ENCODE peak calls at places on chromosomes 6 and 20, in four cellular contexts. H, M, I and F are unnamed samples.
A peak's percentile ranks its signal among the peaks of the same experiment; 100 is the strongest.

GRCh38 chr6:71468841-71469750 is 180.5 kb downstream of the OGFRL1 start:
- DNase-seq in M (no peak), H (peak; percentile 55), I (no peak), F (no peak)

GRCh38 chr6:109892451-109893435 is 85.4 kb upstream of the GPR6 start:
- DNase-seq in M (no peak), I (peak; percentile 49), H (peak; percentile 54), F (no peak)

GRCh38 chr6:169803291-169803811 is 51.9 kb downstream of the ERMARD start:
- DNase-seq in I (peak; percentile 4), M (peak; percentile 37), H (peak; percentile 25), F (no peak)

GRCh38 chr6:89356644-89357043 is 4.1 kb upstream of the UBE2J1 start:
- DNase-seq in I (no peak), M (no peak), H (no peak), F (no peak)

GRCh38 chr20:19498756-19499155 is 259.3 kb upstream of the RIN2 start:
- DNase-seq in M (no peak), H (no peak), I (peak; percentile 38), F (no peak)

GRCh38 chr20:41632896-41633295 is 14.7 kb upstream of the CHD6 start:
- DNase-seq in H (no peak), I (no peak), M (no peak), F (no peak)

GRCh38 chr20:48703107-48703506 is 124.7 kb downstream of the PREX1 start:
- DNase-seq in M (peak; percentile 71), H (no peak), I (peak; percentile 48), F (peak; percentile 86)

GRCh38 chr6:11067348-11067747 is 23.2 kb upstream of the ELOVL2 start:
- DNase-seq in I (peak; percentile 57), M (no peak), H (no peak), F (no peak)

GRCh38 chr6:72418495-72418894 is 203.4 kb upstream of the KCNQ5 start:
- DNase-seq in I (no peak), H (no peak), M (no peak), F (no peak)

GRCh38 chr6:19450651-19451050 is 386.5 kb upstream of the ID4 start:
- DNase-seq in M (no peak), I (no peak), H (no peak), F (no peak)

GRCh38 chr6:166573456-166574216 is 12.8 kb downstream of the RAMACL start:
- DNase-seq in H (no peak), I (no peak), M (no peak), F (no peak)

GRCh38 chr20:1391640-1392442 is 1.0 kb downstream of the FKBP1A start:
- DNase-seq in H (no peak), I (no peak), M (peak; percentile 81), F (no peak)

GRCh38 chr20:19875746-19876145 is 117.7 kb downstream of the RIN2 start:
- DNase-seq in H (no peak), I (no peak), M (no peak), F (no peak)

GRCh38 chr6:71886184-71887005 is at the start of gene RIMS1:
- DNase-seq in I (no peak), M (peak; percentile 63), H (no peak), F (peak; percentile 59)

GRCh38 chr6:105669232-105669631 is 266.4 kb upstream of the PREP start:
- DNase-seq in M (no peak), H (no peak), I (no peak), F (no peak)

GRCh38 chr6:116616757-116617093 is 446 bp downstream of the RSPH4A start:
- DNase-seq in H (no peak), M (peak; percentile 78), I (peak; percentile 25), F (no peak)

GRCh38 chr6:63816979-63817436 is 181.4 kb downstream of the PHF3 start:
- DNase-seq in I (no peak), H (no peak), M (no peak), F (no peak)

GRCh38 chr6:108873251-108873650 is 25.0 kb downstream of the ARMC2 start:
- DNase-seq in H (no peak), M (no peak), I (no peak), F (no peak)

GRCh38 chr6:46246081-46246480 is 75.3 kb upstream of the ENPP5 start:
- DNase-seq in M (no peak), H (no peak), I (no peak), F (no peak)

GRCh38 chr20:46715292-46715756 is 5.9 kb downstream of the SLC2A10 start:
- DNase-seq in M (no peak), I (peak; percentile 24), H (no peak), F (no peak)

GRCh38 chr6:21265264-21266044 is 328.1 kb upstream of the SOX4 start:
- DNase-seq in H (no peak), M (no peak), I (no peak), F (no peak)

GRCh38 chr20:48366230-48366629 is 461.6 kb downstream of the PREX1 start:
- DNase-seq in H (no peak), I (no peak), M (no peak), F (no peak)

GRCh38 chr6:128327890-128328289 is 192.5 kb downstream of the PTPRK start:
- DNase-seq in H (no peak), M (no peak), I (peak; percentile 9), F (no peak)

DNA sequence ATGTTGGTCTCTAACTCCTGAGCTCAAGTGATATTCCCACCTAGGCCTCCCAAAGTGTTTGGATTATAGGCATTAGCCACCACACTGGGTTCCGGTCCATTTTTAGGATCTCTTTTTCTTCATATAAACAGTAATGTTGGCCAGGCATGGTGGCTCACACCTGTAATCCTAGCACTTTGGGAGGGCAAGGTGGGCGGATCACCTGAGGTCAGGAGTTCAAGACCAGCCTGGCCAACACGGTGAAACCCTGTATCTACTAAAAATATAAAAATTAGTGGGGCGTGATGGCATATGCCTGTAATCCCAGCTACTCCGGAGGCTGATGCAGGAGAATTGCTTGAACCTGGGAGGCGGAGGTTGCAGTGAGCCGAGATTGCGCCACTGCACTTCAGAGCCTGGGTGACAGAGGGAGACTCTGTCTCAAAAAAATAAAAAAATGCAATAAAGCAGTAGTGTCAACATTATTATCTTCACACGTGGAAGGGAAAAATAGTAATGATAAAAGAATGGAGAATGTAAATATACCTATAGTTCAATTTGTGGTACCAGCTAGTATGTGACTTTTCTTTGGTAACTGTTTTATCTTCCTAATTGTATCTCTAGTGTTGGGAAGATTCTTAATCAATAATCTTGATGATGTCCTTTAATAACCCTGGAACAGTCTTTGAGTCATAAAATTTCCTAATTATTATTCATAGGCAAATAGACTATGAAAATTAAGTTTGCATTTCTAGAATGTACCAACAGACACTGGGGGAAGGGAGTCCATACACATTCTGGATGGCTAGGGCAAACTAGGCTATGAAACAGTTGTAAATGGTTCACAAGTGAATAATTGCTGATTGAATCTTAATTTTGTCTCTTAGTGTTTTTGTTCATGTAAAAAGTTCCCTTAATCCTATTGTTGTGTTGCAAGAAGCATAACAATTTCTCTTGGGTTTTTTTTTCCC is 3.6 kb downstream of the PARD6B start:
- DNase-seq in H (no peak), M (no peak), I (no peak), F (no peak)
- H3K4me3 ChIP-seq in H (no peak overlapping the region), M (no peak overlapping the region), I (no peak overlapping the region), F (no peak overlapping the region)

DNA sequence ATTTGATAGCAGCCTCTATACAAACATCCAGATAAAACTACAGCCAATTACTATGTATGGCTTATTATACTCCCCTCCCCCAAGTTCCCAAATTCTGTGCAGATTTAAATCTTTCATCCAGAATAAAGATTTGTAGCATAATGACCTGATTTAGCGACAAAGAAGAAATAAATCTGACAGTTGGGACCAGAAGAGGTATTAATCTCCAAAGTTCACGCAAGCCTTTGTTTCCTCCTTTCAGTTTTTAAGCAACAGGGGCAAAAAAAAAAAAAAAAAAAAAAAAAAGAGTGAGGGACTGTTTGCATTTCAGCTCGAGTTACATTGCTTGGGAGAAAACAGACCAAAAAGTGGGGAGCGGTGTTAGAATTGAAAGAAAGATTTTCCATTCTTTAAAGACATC is 121.5 kb upstream of the MAP3K7 start:
- DNase-seq in H (no peak), M (no peak), I (no peak), F (no peak)
- H3K27ac ChIP-seq in H (no peak overlapping the region), M (no peak overlapping the region), I (no peak overlapping the region), F (no peak overlapping the region)

DNA sequence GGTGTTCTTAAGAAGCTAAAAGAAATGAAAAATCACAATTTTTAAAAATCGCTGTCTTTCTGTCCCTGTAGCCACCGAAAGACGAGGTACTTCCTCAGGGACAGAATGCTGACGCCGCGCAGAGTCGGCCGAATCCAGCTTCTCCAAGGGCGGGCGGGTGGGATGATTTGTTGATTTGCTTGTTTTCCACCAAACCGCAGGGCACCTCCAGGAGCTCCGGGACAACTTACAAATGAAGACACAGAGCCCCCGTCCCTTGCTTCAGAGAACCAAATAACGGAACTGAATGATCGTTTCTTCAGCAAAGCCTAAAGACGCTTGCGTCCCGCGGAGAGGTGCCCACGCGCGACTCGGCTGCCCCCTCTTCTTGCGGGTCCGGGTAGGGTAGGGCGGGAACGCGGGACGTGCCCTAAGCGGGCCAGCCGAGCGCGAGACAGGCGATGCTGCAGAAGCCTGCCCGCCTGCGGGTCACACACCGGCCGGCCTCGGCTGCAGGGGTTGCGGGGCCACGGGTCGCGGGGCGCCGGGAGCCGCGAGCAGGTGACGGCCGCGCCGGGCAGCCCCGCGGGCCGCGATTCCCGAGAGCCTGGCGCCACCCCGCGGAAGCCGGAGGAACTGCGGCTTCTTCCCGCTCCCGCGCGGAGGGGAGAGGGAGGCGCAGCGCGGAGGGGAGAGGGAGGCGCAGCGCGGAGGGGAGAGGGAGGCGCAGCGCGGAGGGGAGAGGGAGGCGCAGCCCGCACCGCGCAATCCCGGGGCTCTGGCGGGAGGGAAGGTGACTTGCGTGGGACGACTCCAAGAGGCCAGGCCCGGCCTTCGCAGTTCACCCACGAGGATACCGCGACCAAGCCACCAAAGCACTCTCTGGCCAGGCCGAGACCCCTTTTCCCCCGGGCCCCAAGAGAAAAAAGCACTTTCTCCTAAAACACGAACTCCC is 7.7 kb upstream of the FOXF2 start:
- DNase-seq in H (no peak), M (peak; percentile 83), I (peak; percentile 73), F (peak; percentile 84)
- H3K4me1 ChIP-seq in H (peaks cover 3% of the 10 kb centered on the region), M (peaks cover 30% of the 10 kb centered on the region), I (no peaks in the 10 kb centered on the region), F (no peaks in the 10 kb centered on the region)

GRCh38 chr6:53325785-53326184 is 23.0 kb downstream of the ELOVL5 start:
- DNase-seq in I (no peak), M (no peak), H (no peak), F (no peak)

GRCh38 chr6:53326372-53327016 is 22.3 kb downstream of the ELOVL5 start:
- DNase-seq in H (no peak), I (peak; percentile 42), M (no peak), F (peak; percentile 80)

GRCh38 chr6:53328375-53328774 is 20.4 kb downstream of the ELOVL5 start:
- DNase-seq in H (no peak), I (no peak), M (no peak), F (no peak)

GRCh38 chr6:53330137-53330536 is 18.6 kb downstream of the ELOVL5 start:
- DNase-seq in M (no peak), H (no peak), I (no peak), F (no peak)

DNA sequence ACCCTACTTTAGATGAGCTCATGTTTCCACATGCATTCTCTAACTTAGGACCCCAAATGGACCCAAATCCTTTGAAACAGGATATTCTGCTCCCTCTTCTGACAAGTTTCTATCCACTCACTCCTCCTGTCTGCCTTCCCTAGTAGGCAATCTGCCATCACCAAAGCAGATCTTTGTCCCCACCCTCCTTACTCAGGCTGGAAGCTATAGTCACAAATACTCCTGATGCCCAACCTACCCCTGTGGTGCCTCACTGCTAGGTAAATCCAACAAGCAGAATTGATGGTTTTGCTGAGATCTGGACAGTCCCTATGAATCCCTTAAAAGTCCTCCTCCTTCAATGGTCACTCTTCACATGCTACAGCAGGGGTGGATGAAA is 21.7 kb downstream of the ELOVL5 start:
- DNase-seq in I (no peak), M (no peak), H (no peak), F (no peak)
- H3K4me3 ChIP-seq in I (no peak overlapping the region), M (no peak overlapping the region), H (no peak overlapping the region), F (no peak overlapping the region)

GRCh38 chr6:26554669-26555504 is 16.7 kb downstream of the HMGN4 start:
- DNase-seq in M (no peak), H (no peak), I (peak; percentile 40), F (no peak)
- H3K27ac ChIP-seq in M (peak overlapping the region; percentile 87), H (peak overlapping the region; percentile 67), I (no peak overlapping the region), F (peak overlapping the region; percentile 12)